ENCODE peak calls at places on chromosomes 12 and 14, in five cellular contexts. One of them, this sample, is unnamed.

GRCh38 chr12:61011767-61012423 is 1248.3 kb upstream of the USP15 start:
- DNase-seq in neural progenitor cell: no peak
- DNase-seq in fibroblast of lung: no peak
- DNase-seq in IMR-90: no peak
- DNase-seq in H9: no peak
- DNase-seq in this sample: no peak

GRCh38 chr14:68622856-68623255 is 170.0 kb downstream of the ZFP36L1 start:
- DNase-seq in neural progenitor cell: no peak
- DNase-seq in fibroblast of lung: no peak
- DNase-seq in IMR-90: no peak
- DNase-seq in H9: no peak
- DNase-seq in this sample: no peak

GRCh38 chr14:54976316-54976715 is 50.6 kb downstream of the WDHD1 start:
- DNase-seq in H9: no peak
- DNase-seq in fibroblast of lung: peak; percentile 90
- DNase-seq in neural progenitor cell: no peak
- DNase-seq in IMR-90: peak; percentile 82
- DNase-seq in this sample: no peak

GRCh38 chr14:76186318-76187027 is 34.8 kb downstream of the GPATCH2L start:
- DNase-seq in IMR-90: no peak
- DNase-seq in fibroblast of lung: no peak
- DNase-seq in H9: no peak
- DNase-seq in neural progenitor cell: peak; percentile 23
- DNase-seq in this sample: peak; percentile 20

GRCh38 chr12:111056618-111057521 is 136.5 kb upstream of the MYL2 start:
- DNase-seq in fibroblast of lung: no peak
- DNase-seq in IMR-90: no peak
- DNase-seq in H9: no peak
- DNase-seq in neural progenitor cell: no peak
- DNase-seq in this sample: no peak

GRCh38 chr14:34593740-34594375 is 36.1 kb downstream of the SNX6 start:
- DNase-seq in neural progenitor cell: no peak
- DNase-seq in IMR-90: peak; percentile 83
- DNase-seq in fibroblast of lung: peak; percentile 88
- DNase-seq in H9: no peak
- DNase-seq in this sample: no peak

GRCh38 chr12:110001596-110001995 is 2.4 kb downstream of the ANKRD13A start:
- DNase-seq in H9: no peak
- DNase-seq in neural progenitor cell: no peak
- DNase-seq in fibroblast of lung: peak; percentile 96
- DNase-seq in IMR-90: peak; percentile 92
- DNase-seq in this sample: no peak

GRCh38 chr14:30874999-30875787 is 834 bp downstream of the COCH start:
- DNase-seq in neural progenitor cell: peak; percentile 50
- DNase-seq in IMR-90: no peak
- DNase-seq in fibroblast of lung: no peak
- DNase-seq in H9: peak; percentile 58
- DNase-seq in this sample: peak; percentile 8

GRCh38 chr14:94746131-94746530 is 23.8 kb downstream of the GSC start:
- DNase-seq in fibroblast of lung: no peak
- DNase-seq in neural progenitor cell: no peak
- DNase-seq in H9: no peak
- DNase-seq in IMR-90: no peak
- DNase-seq in this sample: no peak

GRCh38 chr14:93036652-93037341 is 78.9 kb downstream of the ITPK1 start:
- DNase-seq in IMR-90: no peak
- DNase-seq in H9: no peak
- DNase-seq in fibroblast of lung: peak; percentile 28
- DNase-seq in neural progenitor cell: peak; percentile 80
- DNase-seq in this sample: no peak

GRCh38 chr14:35963209-35963608 is 137.1 kb downstream of the BRMS1L start:
- DNase-seq in H9: no peak
- DNase-seq in fibroblast of lung: no peak
- DNase-seq in neural progenitor cell: peak; percentile 38
- DNase-seq in IMR-90: no peak
- DNase-seq in this sample: no peak

GRCh38 chr12:106767954-106768501 is 6.5 kb upstream of the RIC8B start:
- DNase-seq in IMR-90: no peak
- DNase-seq in H9: peak; percentile 67
- DNase-seq in fibroblast of lung: peak; percentile 73
- DNase-seq in neural progenitor cell: peak; percentile 73
- DNase-seq in this sample: no peak

GRCh38 chr14:64238049-64238448 is 56.1 kb downstream of the ESR2 start:
- DNase-seq in fibroblast of lung: no peak
- DNase-seq in IMR-90: no peak
- DNase-seq in H9: no peak
- DNase-seq in neural progenitor cell: no peak
- DNase-seq in this sample: no peak

GRCh38 chr12:127280393-127281275 is 986.3 kb upstream of the TMEM132C start:
- DNase-seq in H9: peak; percentile 90
- DNase-seq in neural progenitor cell: peak; percentile 85
- DNase-seq in fibroblast of lung: no peak
- DNase-seq in IMR-90: no peak
- DNase-seq in this sample: peak; percentile 76

GRCh38 chr14:34710744-34711143 is 3.6 kb downstream of the CFL2 start:
- DNase-seq in neural progenitor cell: no peak
- DNase-seq in H9: no peak
- DNase-seq in fibroblast of lung: peak; percentile 51
- DNase-seq in IMR-90: peak; percentile 66
- DNase-seq in this sample: no peak

GRCh38 chr12:95608252-95609033 is 57.2 kb upstream of the USP44 start:
- DNase-seq in neural progenitor cell: no peak
- DNase-seq in H9: peak; percentile 78
- DNase-seq in fibroblast of lung: peak; percentile 95
- DNase-seq in IMR-90: peak; percentile 76
- DNase-seq in this sample: peak; percentile 45

GRCh38 chr12:47775100-47775911 is 2.3 kb downstream of the SLC48A1 start:
- DNase-seq in H9: no peak
- DNase-seq in fibroblast of lung: peak; percentile 23
- DNase-seq in neural progenitor cell: no peak
- DNase-seq in IMR-90: no peak
- DNase-seq in this sample: no peak

GRCh38 chr14:24984846-24985589 is 64.9 kb downstream of the STXBP6 start:
- DNase-seq in H9: no peak
- DNase-seq in neural progenitor cell: no peak
- DNase-seq in IMR-90: no peak
- DNase-seq in fibroblast of lung: no peak
- DNase-seq in this sample: peak; percentile 48

GRCh38 chr14:60867503-60868172 is 113.2 kb downstream of the TRMT5 start:
- DNase-seq in neural progenitor cell: no peak
- DNase-seq in H9: no peak
- DNase-seq in IMR-90: peak; percentile 40
- DNase-seq in fibroblast of lung: peak; percentile 6
- DNase-seq in this sample: no peak

GRCh38 chr12:32031109-32031508 is 71.9 kb downstream of the RESF1 start:
- DNase-seq in fibroblast of lung: peak; percentile 50
- DNase-seq in H9: no peak
- DNase-seq in IMR-90: no peak
- DNase-seq in neural progenitor cell: no peak
- DNase-seq in this sample: peak; percentile 6

GRCh38 chr12:69686731-69687130 is 12.4 kb downstream of the BEST3 start:
- DNase-seq in neural progenitor cell: no peak
- DNase-seq in H9: no peak
- DNase-seq in IMR-90: no peak
- DNase-seq in fibroblast of lung: no peak
- DNase-seq in this sample: no peak

GRCh38 chr12:114371250-114371649 is 34.7 kb downstream of the TBX5 start:
- DNase-seq in fibroblast of lung: no peak
- DNase-seq in H9: no peak
- DNase-seq in IMR-90: no peak
- DNase-seq in neural progenitor cell: peak; percentile 10
- DNase-seq in this sample: no peak

GRCh38 chr14:70281938-70282337 is 77.5 kb downstream of the COX16 start:
- DNase-seq in fibroblast of lung: no peak
- DNase-seq in neural progenitor cell: peak; percentile 30
- DNase-seq in H9: no peak
- DNase-seq in IMR-90: no peak
- DNase-seq in this sample: peak; percentile 14
- H3K4me2 ChIP-seq in fibroblast of lung: no peak overlapping the region
- H3K4me2 ChIP-seq in neural progenitor cell: no peak overlapping the region
- H3K4me2 ChIP-seq in H9: no peak overlapping the region
- H3K4me2 ChIP-seq in IMR-90: no peak overlapping the region
- H3K4me2 ChIP-seq in this sample: no peak overlapping the region

GRCh38 chr14:102606296-102606695 is 13.8 kb downstream of the RCOR1 start:
- DNase-seq in fibroblast of lung: no peak
- DNase-seq in H9: no peak
- DNase-seq in IMR-90: no peak
- DNase-seq in neural progenitor cell: no peak
- DNase-seq in this sample: no peak
- H3K4me1 ChIP-seq in fibroblast of lung: no peaks in the 10 kb centered on the region
- H3K4me1 ChIP-seq in H9: no peaks in the 10 kb centered on the region
- H3K4me1 ChIP-seq in IMR-90: peaks cover 8% of the 10 kb centered on the region
- H3K4me1 ChIP-seq in neural progenitor cell: no peaks in the 10 kb centered on the region
- H3K4me1 ChIP-seq in this sample: peaks cover 27% of the 10 kb centered on the region

GRCh38 chr12:132921685-132922084 is 34.3 kb upstream of the CHFR start:
- DNase-seq in neural progenitor cell: no peak
- DNase-seq in H9: no peak
- DNase-seq in IMR-90: no peak
- DNase-seq in fibroblast of lung: no peak
- DNase-seq in this sample: no peak
- TF ChIP-seq CTCF in neural progenitor cell: peak; percentile 34
- TF ChIP-seq CTCF in H9: peak; percentile 61
- TF ChIP-seq CTCF in IMR-90: no peak
- TF ChIP-seq CTCF in fibroblast of lung: no peak
- TF ChIP-seq CTCF in this sample: no peak

GRCh38 chr14:51546099-51546498 is 105.6 kb upstream of the FRMD6 start:
- DNase-seq in H9: no peak
- DNase-seq in IMR-90: no peak
- DNase-seq in neural progenitor cell: no peak
- DNase-seq in fibroblast of lung: no peak
- DNase-seq in this sample: no peak

GRCh38 chr14:51545396-51545795 is 106.3 kb upstream of the FRMD6 start:
- DNase-seq in IMR-90: no peak
- DNase-seq in fibroblast of lung: peak; percentile 49
- DNase-seq in H9: no peak
- DNase-seq in neural progenitor cell: no peak
- DNase-seq in this sample: no peak

GRCh38 chr14:51546603-51547258 is 105.0 kb upstream of the FRMD6 start:
- DNase-seq in neural progenitor cell: no peak
- DNase-seq in H9: no peak
- DNase-seq in fibroblast of lung: no peak
- DNase-seq in IMR-90: no peak
- DNase-seq in this sample: no peak

GRCh38 chr14:51544426-51544825 is 107.3 kb upstream of the FRMD6 start:
- DNase-seq in IMR-90: peak; percentile 34
- DNase-seq in H9: no peak
- DNase-seq in neural progenitor cell: no peak
- DNase-seq in fibroblast of lung: peak; percentile 52
- DNase-seq in this sample: no peak

GRCh38 chr14:51544901-51545300 is 106.8 kb upstream of the FRMD6 start:
- DNase-seq in H9: no peak
- DNase-seq in neural progenitor cell: no peak
- DNase-seq in fibroblast of lung: no peak
- DNase-seq in IMR-90: no peak
- DNase-seq in this sample: no peak
- H3K4me2 ChIP-seq in H9: no peak overlapping the region
- H3K4me2 ChIP-seq in neural progenitor cell: no peak overlapping the region
- H3K4me2 ChIP-seq in fibroblast of lung: no peak overlapping the region
- H3K4me2 ChIP-seq in IMR-90: peak overlapping the region; percentile 58
- H3K4me2 ChIP-seq in this sample: no peak overlapping the region

GRCh38 chr12:88578821-88579518 is 1.3 kb downstream of the KITLG start:
- DNase-seq in IMR-90: no peak
- DNase-seq in fibroblast of lung: no peak
- DNase-seq in neural progenitor cell: peak; percentile 64
- DNase-seq in H9: peak; percentile 64
- DNase-seq in this sample: peak; percentile 53
- H3K4me1 ChIP-seq in IMR-90: peaks cover 5% of the 10 kb centered on the region
- H3K4me1 ChIP-seq in fibroblast of lung: peaks cover 2% of the 10 kb centered on the region
- H3K4me1 ChIP-seq in neural progenitor cell: peaks cover 11% of the 10 kb centered on the region
- H3K4me1 ChIP-seq in H9: no peaks in the 10 kb centered on the region
- H3K4me1 ChIP-seq in this sample: peaks cover 13% of the 10 kb centered on the region

GRCh38 chr12:98572010-98572409 is 21.5 kb upstream of the SLC25A3 start:
- DNase-seq in IMR-90: no peak
- DNase-seq in fibroblast of lung: no peak
- DNase-seq in H9: peak; percentile 57
- DNase-seq in neural progenitor cell: peak; percentile 26
- DNase-seq in this sample: no peak
- TF ChIP-seq CTCF in IMR-90: peak; percentile 1
- TF ChIP-seq CTCF in fibroblast of lung: peak; percentile 20
- TF ChIP-seq CTCF in H9: peak; percentile 73
- TF ChIP-seq CTCF in neural progenitor cell: peak; percentile 49
- TF ChIP-seq CTCF in this sample: no peak